ENCODE peak calls at places on chromosomes 12 and 14, in seven cellular contexts. W is body of pancreas, D is stomach, Y is epithelial cell of esophagus, R is left ventricle myocardium inferior, Z is head of caudate nucleus, E is iris pigment epithelial cell. X is an unnamed sample.

GRCh38 chr12:91109148-91109564 is 2.1 kb downstream of the LUM start:
- DNase-seq in W (peak), D (peak), Y (peak), R (peak), Z (peak), E (peak), X (peak)

GRCh38 chr14:22333408-22334274 is 255.4 kb downstream of the DAD1 start:
- DNase-seq in W (peak), D (peak), Y (peak), R (no peak), Z (peak), E (peak), X (no peak)

GRCh38 chr12:73226585-73226984 is 954.4 kb downstream of the TRHDE start:
- DNase-seq in W (no peak), D (no peak), Y (no peak), R (no peak), Z (no peak), E (no peak), X (no peak)

GRCh38 chr12:124481257-124481750 is 86.1 kb downstream of the NCOR2 start:
- DNase-seq in W (no peak), D (no peak), Y (no peak), R (peak), Z (no peak), E (no peak), X (no peak)

GRCh38 chr12:100900808-100901207 is 106.2 kb downstream of the ANO4 start:
- DNase-seq in W (no peak), D (no peak), Y (no peak), R (no peak), Z (no peak), E (no peak), X (no peak)

GRCh38 chr12:47812797-47813490 is 6.8 kb downstream of the HDAC7 start:
- DNase-seq in W (peak), D (peak), Y (peak), R (peak), Z (peak), E (peak), X (peak)

GRCh38 chr14:95208598-95208997 is 51.3 kb upstream of the DICER1 start:
- DNase-seq in W (no peak), D (no peak), Y (no peak), R (no peak), Z (no peak), E (no peak), X (no peak)

GRCh38 chr12:102847131-102847530 is 69.9 kb downstream of the PAH start:
- DNase-seq in W (no peak), D (no peak), Y (no peak), R (no peak), Z (no peak), E (no peak), X (no peak)

GRCh38 chr12:110684322-110684836 is 4.5 kb downstream of the HVCN1 start:
- DNase-seq in W (no peak), D (no peak), Y (no peak), R (no peak), Z (no peak), E (peak), X (no peak)

GRCh38 chr12:63945777-63946176 is 101.3 kb downstream of the SRGAP1 start:
- DNase-seq in W (no peak), D (no peak), Y (peak), R (no peak), Z (peak), E (no peak), X (no peak)

GRCh38 chr12:267581-268482 is 5.2 kb upstream of the SLC6A13 start:
- DNase-seq in W (no peak), D (no peak), Y (peak), R (no peak), Z (peak), E (no peak), X (no peak)

GRCh38 chr14:88842414-88842813 is 18.0 kb downstream of the TTC8 start:
- DNase-seq in W (no peak), D (no peak), Y (no peak), R (no peak), Z (no peak), E (no peak), X (no peak)

GRCh38 chr12:53696285-53696654 is 20.4 kb upstream of the ATP5MC2 start:
- DNase-seq in W (peak), D (peak), Y (peak), R (no peak), Z (peak), E (peak), X (no peak)

GRCh38 chr12:111024205-111024794 is 103.9 kb upstream of the MYL2 start:
- DNase-seq in W (peak), D (peak), Y (peak), R (peak), Z (peak), E (peak), X (peak)

GRCh38 chr14:51188566-51189185 is 51.4 kb upstream of the TMX1 start:
- DNase-seq in W (no peak), D (no peak), Y (no peak), R (no peak), Z (peak), E (peak), X (no peak)

GRCh38 chr12:1840561-1840960 is 20.2 kb downstream of the LRTM2 start:
- DNase-seq in W (no peak), D (no peak), Y (no peak), R (no peak), Z (no peak), E (no peak), X (no peak)

GRCh38 chr12:75954076-75954475 is 77.5 kb downstream of the PHLDA1 start:
- DNase-seq in W (no peak), D (no peak), Y (peak), R (no peak), Z (no peak), E (peak), X (no peak)

GRCh38 chr12:93191461-93191860 is 186.3 kb upstream of the NUDT4 start:
- DNase-seq in W (no peak), D (no peak), Y (no peak), R (no peak), Z (no peak), E (no peak), X (no peak)

GRCh38 chr14:100566119-100566518 is 21.1 kb downstream of the BEGAIN start:
- DNase-seq in W (peak), D (peak), Y (peak), R (no peak), Z (peak), E (no peak), X (no peak)

GRCh38 chr12:47987411-47988072 is 16.7 kb downstream of the COL2A1 start:
- DNase-seq in W (no peak), D (no peak), Y (no peak), R (no peak), Z (peak), E (no peak), X (no peak)

GRCh38 chr12:51395283-51396230 is 4.4 kb upstream of the GALNT6 start:
- DNase-seq in W (no peak), D (no peak), Y (no peak), R (no peak), Z (no peak), E (no peak), X (no peak)

GRCh38 chr12:122204829-122205589 is 1.5 kb downstream of the B3GNT4 start:
- DNase-seq in W (no peak), D (no peak), Y (no peak), R (no peak), Z (no peak), E (no peak), X (no peak)

GRCh38 chr12:29245246-29245645 is 96.2 kb downstream of the FAR2 start:
- DNase-seq in W (no peak), D (no peak), Y (no peak), R (no peak), Z (no peak), E (no peak), X (no peak)

GRCh38 chr12:59322473-59322872 is 273.4 kb upstream of the SLC16A7 start:
- DNase-seq in W (peak), D (peak), Y (no peak), R (no peak), Z (peak), E (no peak), X (no peak)

GRCh38 chr12:79547044-79547734 is 143.6 kb downstream of the PAWR start:
- DNase-seq in W (peak), D (no peak), Y (peak), R (no peak), Z (no peak), E (peak), X (no peak)

GRCh38 chr12:91772411-91772810 is 373.2 kb downstream of the BTG1 start:
- DNase-seq in W (no peak), D (no peak), Y (peak), R (no peak), Z (no peak), E (no peak), X (no peak)

GRCh38 chr12:113214938-113215400 is 6.3 kb upstream of the TPCN1 start:
- DNase-seq in W (peak), D (no peak), Y (peak), R (peak), Z (peak), E (peak), X (no peak)

GRCh38 chr14:105943973-105944602 is 417.7 kb downstream of the TMEM121 start:
- DNase-seq in W (peak), D (no peak), Y (no peak), R (no peak), Z (no peak), E (no peak), X (no peak)

GRCh38 chr12:2341871-2342270 is 289.1 kb downstream of the CACNA1C start:
- DNase-seq in W (no peak), D (no peak), Y (peak), R (no peak), Z (no peak), E (peak), X (no peak)

GRCh38 chr12:102454330-102454729 is 26.0 kb downstream of the IGF1 start:
- DNase-seq in W (no peak), D (no peak), Y (no peak), R (no peak), Z (no peak), E (no peak), X (no peak)

GRCh38 chr12:128840862-128841468 is 12.3 kb upstream of the GLT1D1 start:
- DNase-seq in W (no peak), D (no peak), Y (no peak), R (no peak), Z (no peak), E (no peak), X (no peak)

GRCh38 chr12:116718578-116719454 is 19.1 kb downstream of the SPRING1 start:
- DNase-seq in W (no peak), D (no peak), Y (peak), R (no peak), Z (no peak), E (peak), X (no peak)

GRCh38 chr12:84421103-84421502 is 491.5 kb downstream of the SLC6A15 start:
- DNase-seq in W (no peak), D (no peak), Y (no peak), R (no peak), Z (no peak), E (no peak), X (no peak)

X was measured in CD4-positive, alpha-beta T cell.